ENCODE peak calls at places on chromosomes 3 and 15, in five cellular contexts. H is mucosa of descending colon, J is fibroblast of lung, A is left ventricle myocardium inferior, X is A549. B is an unnamed sample.

GRCh38 chr3:116140100-116140689 is 305.1 kb downstream of the LSAMP start:
- DNase-seq in H (no peak), J (peak; percentile 32), A (no peak), X (no peak), B (no peak)

GRCh38 chr15:100723323-100723801 is 121.0 kb downstream of the ASB7 start:
- DNase-seq in H (no peak), J (no peak), A (no peak), X (no peak), B (peak; percentile 29)

GRCh38 chr3:128436214-128436613 is 30.5 kb downstream of the DNAJB8 start:
- DNase-seq in H (no peak), J (peak; percentile 11), A (no peak), X (no peak), B (no peak)

GRCh38 chr3:37456270-37456708 is 281.9 kb upstream of the LRRFIP2 start:
- DNase-seq in H (peak; percentile 71), J (no peak), A (peak; percentile 87), X (no peak), B (no peak)

GRCh38 chr3:50602675-50603191 is 8.8 kb downstream of the CISH start:
- DNase-seq in H (peak; percentile 53), J (no peak), A (no peak), X (no peak), B (no peak)

GRCh38 chr15:88708256-88709054 is 69.6 kb downstream of the ISG20 start:
- DNase-seq in H (no peak), J (no peak), A (no peak), X (no peak), B (no peak)

GRCh38 chr3:119613201-119613600 is 15.5 kb downstream of the PLA1A start:
- DNase-seq in H (no peak), J (no peak), A (no peak), X (no peak), B (no peak)

GRCh38 chr15:79874242-79874641 is 22.6 kb downstream of the MTHFS start:
- DNase-seq in H (no peak), J (peak; percentile 48), A (no peak), X (no peak), B (no peak)

GRCh38 chr3:30510596-30510995 is 95.8 kb upstream of the TGFBR2 start:
- DNase-seq in H (no peak), J (peak; percentile 77), A (no peak), X (no peak), B (no peak)

GRCh38 chr15:31399544-31400171 is 73.0 kb downstream of the KLF13 start:
- DNase-seq in H (no peak), J (peak; percentile 36), A (peak; percentile 14), X (no peak), B (no peak)

GRCh38 chr3:77462951-77463350 is 423.1 kb downstream of the ROBO2 start:
- DNase-seq in H (no peak), J (no peak), A (no peak), X (no peak), B (no peak)

GRCh38 chr3:179969525-179969924 is 67.2 kb downstream of the PEX5L start:
- DNase-seq in H (no peak), J (peak; percentile 45), A (no peak), X (peak; percentile 3), B (no peak)

GRCh38 chr15:94041731-94042130 is 189.6 kb upstream of the MCTP2 start:
- DNase-seq in H (no peak), J (peak; percentile 61), A (no peak), X (no peak), B (no peak)

GRCh38 chr3:36166477-36166876 is 213.8 kb upstream of the STAC start:
- DNase-seq in H (no peak), J (peak; percentile 90), A (no peak), X (peak; percentile 55), B (peak; percentile 69)

GRCh38 chr3:99960123-99960878 is 142.6 kb downstream of the CMSS1 start:
- DNase-seq in H (no peak), J (no peak), A (no peak), X (no peak), B (no peak)
- H3K4me1 ChIP-seq in H (peaks cover 3% of the 10 kb centered on the region), J (peaks cover 2% of the 10 kb centered on the region), A (peaks cover 67% of the 10 kb centered on the region), X (peaks cover 13% of the 10 kb centered on the region), B (peaks cover 7% of the 10 kb centered on the region)

DNA sequence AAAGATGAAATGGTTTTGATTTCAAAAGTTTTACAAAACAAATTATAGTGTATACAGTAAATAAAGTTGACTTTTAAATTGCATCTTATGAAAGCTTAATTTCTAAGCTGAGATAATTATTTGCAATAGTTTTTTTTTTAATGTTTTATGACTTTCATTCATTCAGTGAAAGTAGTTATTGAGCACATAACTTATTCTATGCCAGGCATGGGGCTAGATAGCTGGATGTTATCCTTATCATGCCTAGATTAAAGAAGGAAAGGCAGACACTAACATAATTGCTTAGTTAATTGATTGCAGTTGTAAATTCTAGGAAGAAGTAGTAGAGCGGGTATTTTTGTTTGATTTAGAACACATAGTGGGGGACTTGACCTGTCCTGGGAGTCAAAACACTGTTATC is 92.4 kb downstream of the FNDC3B start:
- DNase-seq in H (no peak), J (no peak), A (no peak), X (no peak), B (no peak)
- H3K4me1 ChIP-seq in H (peaks cover 38% of the 10 kb centered on the region), J (peaks cover 30% of the 10 kb centered on the region), A (peaks cover 89% of the 10 kb centered on the region), X (peaks cover 95% of the 10 kb centered on the region), B (peaks cover 76% of the 10 kb centered on the region)

DNA sequence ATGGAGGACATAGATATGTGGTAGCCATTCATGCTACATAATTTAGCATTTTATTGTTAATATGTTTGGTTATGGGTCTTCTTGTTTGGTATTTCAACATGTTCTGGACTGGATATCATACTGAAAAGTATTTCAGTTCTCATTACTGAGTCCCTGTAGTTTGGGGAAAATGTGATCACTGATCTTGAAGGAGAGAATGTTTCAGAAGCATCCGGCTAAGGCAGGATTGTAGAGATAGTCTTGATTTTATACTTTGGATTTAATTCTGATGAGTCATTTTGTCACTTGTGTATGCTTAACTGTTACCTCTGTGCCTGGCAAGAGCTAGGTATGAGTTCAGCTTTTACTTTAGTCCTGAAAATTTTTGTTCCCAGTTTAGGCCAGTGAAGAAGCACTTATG is 7.1 kb downstream of the CHD2 start:
- DNase-seq in H (no peak), J (peak; percentile 58), A (no peak), X (no peak), B (no peak)
- H3K4me1 ChIP-seq in H (peaks cover 45% of the 10 kb centered on the region), J (peaks cover 24% of the 10 kb centered on the region), A (peaks cover 92% of the 10 kb centered on the region), X (peaks cover 72% of the 10 kb centered on the region), B (peaks cover 48% of the 10 kb centered on the region)

DNA sequence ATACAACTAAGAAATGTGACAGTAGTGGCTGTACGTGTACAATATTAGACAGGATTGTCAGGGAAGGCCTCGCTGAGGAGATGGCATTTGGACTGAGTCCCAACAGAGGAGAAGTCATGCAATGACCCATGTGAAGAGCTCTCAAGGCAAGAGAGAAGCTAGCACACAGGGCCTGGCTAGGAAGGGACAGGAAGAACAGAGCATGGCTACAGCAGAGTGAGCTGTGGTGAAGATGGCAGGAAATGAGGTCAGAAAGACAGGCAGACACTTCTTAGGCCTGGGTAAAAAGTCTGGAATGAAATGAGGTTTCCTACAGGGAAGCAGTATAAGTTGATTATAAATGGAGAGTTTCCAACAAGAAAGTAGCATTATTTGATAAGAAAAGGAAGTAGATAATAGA is 33.2 kb upstream of the LEKR1 start:
- DNase-seq in H (no peak), J (peak; percentile 42), A (no peak), X (no peak), B (no peak)
- H3K4me1 ChIP-seq in H (no peaks in the 10 kb centered on the region), J (peaks cover 10% of the 10 kb centered on the region), A (peaks cover 8% of the 10 kb centered on the region), X (peaks cover 37% of the 10 kb centered on the region), B (peaks cover 37% of the 10 kb centered on the region)

GRCh38 chr3:147034359-147034758 is 372.0 kb downstream of the ZIC4 start:
- DNase-seq in H (no peak), J (no peak), A (no peak), X (no peak), B (no peak)

DNA sequence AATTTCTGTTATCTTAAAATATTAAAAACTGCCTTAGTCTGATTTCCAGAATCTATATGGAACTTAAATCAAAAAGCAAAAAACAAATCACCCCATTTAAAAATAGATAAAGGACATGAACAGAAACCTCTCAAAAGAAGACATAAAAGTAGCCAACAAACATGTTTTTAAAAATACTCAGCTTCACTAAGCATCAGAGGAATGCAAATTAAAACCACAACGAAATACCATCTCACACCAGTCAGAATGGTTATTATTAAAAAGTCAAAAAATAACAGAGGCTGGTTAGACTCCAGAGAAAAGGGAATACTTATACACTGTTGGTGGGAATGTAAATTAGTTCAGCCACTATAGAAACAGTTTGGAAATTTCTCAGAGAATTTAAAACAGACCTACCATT is 367.9 kb downstream of the ZIC4 start:
- DNase-seq in H (no peak), J (peak; percentile 65), A (no peak), X (no peak), B (no peak)
- H3K4me1 ChIP-seq in H (no peaks in the 10 kb centered on the region), J (no peaks in the 10 kb centered on the region), A (no peaks in the 10 kb centered on the region), X (no peaks in the 10 kb centered on the region), B (no peaks in the 10 kb centered on the region)

DNA sequence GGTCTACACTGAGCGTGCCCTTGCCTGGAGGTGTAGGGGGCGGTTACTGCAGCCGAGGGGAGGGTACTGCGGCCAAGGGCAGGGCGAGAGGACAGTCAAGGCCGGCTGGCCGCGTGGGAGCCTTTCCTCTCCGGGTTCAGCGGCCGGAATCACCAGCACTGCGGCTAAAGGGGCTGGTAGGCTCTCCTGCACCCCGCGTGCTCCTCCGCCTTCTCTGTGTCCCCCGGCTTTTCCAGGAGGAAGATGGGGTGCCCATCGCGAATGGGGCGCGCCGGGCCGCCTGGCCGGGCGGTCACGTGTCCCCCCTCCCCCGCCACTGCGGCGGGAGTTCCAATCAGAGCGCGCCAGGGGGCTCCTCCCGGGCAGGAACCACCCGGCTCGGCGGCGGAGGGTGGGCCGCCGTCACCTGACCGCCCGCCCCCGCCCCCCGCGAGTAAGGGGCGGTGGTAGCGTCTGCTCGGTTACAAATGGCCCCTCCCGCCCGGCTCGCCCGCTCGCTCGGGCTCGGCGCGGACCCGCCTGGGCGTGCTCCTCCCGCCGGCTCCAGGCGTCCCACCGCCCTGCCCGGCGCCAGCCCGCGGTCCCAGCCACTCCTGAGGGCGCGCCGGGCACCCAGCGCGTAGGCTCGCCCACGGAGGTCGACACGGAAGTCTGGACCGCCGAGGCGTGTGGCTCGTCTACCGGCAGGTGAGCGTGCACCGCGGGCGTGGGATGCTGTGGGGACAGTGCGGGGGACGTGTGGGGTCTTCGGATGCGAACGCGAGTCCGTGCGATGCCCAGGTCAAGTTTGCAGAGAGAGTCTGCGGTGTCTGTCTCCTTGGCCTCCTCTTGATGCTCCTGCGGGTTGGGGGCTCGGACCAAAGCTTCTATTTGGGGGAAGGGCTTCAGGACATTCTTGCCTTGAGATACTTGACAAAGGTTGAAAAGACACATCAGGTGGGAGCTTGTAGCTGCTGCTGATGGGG is 242.6 kb upstream of the TOPAZ1 start:
- DNase-seq in H (no peak), J (peak; percentile 40), A (no peak), X (peak; percentile 70), B (peak; percentile 85)
- H3K4me1 ChIP-seq in H (peaks cover 33% of the 10 kb centered on the region), J (peaks cover 8% of the 10 kb centered on the region), A (peaks cover 50% of the 10 kb centered on the region), X (peaks cover 45% of the 10 kb centered on the region), B (peaks cover 15% of the 10 kb centered on the region)

GRCh38 chr3:184236033-184236410 is 6.6 kb downstream of the VWA5B2 start:
- DNase-seq in H (peak; percentile 39), J (no peak), A (no peak), X (no peak), B (no peak)
- H3K4me1 ChIP-seq in H (peaks cover 1% of the 10 kb centered on the region), J (peaks cover 2% of the 10 kb centered on the region), A (peaks cover under 1% of the 10 kb centered on the region), X (peaks cover 7% of the 10 kb centered on the region), B (peaks cover 3% of the 10 kb centered on the region)

DNA sequence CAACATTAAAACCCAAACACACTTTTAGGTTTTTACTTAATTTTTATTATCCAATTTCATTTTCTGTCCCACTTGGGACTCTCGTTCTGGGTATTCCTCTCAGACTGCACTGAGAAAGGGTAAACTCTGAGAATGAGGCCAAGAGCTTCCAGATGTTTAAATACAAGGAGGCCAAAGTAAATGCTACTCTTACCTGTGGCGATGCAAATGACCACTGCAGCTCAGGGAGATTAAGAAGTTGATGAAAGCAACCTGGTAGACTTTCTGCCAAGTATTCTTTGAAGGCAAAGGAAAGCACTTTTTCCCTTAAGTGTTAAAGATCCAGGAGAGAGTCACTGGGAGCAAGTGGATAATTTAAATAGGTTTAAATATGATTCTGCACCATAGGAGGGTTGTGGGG is 39.1 kb downstream of the NPTN start:
- DNase-seq in H (no peak), J (no peak), A (no peak), X (no peak), B (no peak)
- H3K4me1 ChIP-seq in H (peaks cover 10% of the 10 kb centered on the region), J (peaks cover 5% of the 10 kb centered on the region), A (peaks cover 78% of the 10 kb centered on the region), X (no peaks in the 10 kb centered on the region), B (peaks cover 5% of the 10 kb centered on the region)

GRCh38 chr3:98962189-98962930 is 60.9 kb upstream of the DCBLD2 start:
- DNase-seq in H (no peak), J (peak; percentile 99), A (no peak), X (peak; percentile 81), B (no peak)
- H3K4me1 ChIP-seq in H (no peaks in the 10 kb centered on the region), J (peaks cover 12% of the 10 kb centered on the region), A (no peaks in the 10 kb centered on the region), X (peaks cover 68% of the 10 kb centered on the region), B (peaks cover 71% of the 10 kb centered on the region)

B was measured in RWPE2.